ENCODE peak calls at places on chromosomes 1 and 21, in seven cellular contexts. S is esophagus muscularis mucosa, E is substantia nigra, B is colonic mucosa, Z is frontal cortex, K is stomach, X is HTR-8/SVneo. D is an unnamed sample.

GRCh38 chr1:110548381-110548780 is 29.4 kb upstream of the KCNA10 start:
- DNase-seq in Z (no peak), S (no peak), X (no peak), E (no peak), K (peak), B (no peak), D (no peak)

GRCh38 chr21:25561668-25562641 is 45.3 kb downstream of the MRPL39 start:
- DNase-seq in Z (no peak), K (peak), E (peak), S (no peak), X (peak), B (peak), D (peak)

GRCh38 chr1:200969726-200970521 is 53.6 kb downstream of the KIF21B start:
- DNase-seq in X (no peak), B (no peak), E (no peak), Z (no peak), S (no peak), K (no peak), D (no peak)

GRCh38 chr1:10755977-10756521 is 40.4 kb downstream of the CASZ1 start:
- DNase-seq in X (no peak), B (peak), K (peak), Z (no peak), S (no peak), E (no peak), D (peak)

GRCh38 chr21:19123053-19123452 is 719.5 kb upstream of the TMPRSS15 start:
- DNase-seq in X (no peak), K (no peak), Z (no peak), E (no peak), B (no peak), S (no peak), D (no peak)

GRCh38 chr1:188937965-188938551 is 1539.6 kb downstream of the BRINP3 start:
- DNase-seq in X (no peak), B (no peak), S (no peak), Z (no peak), K (no peak), E (no peak), D (no peak)

GRCh38 chr1:116318897-116319296 is 54.1 kb upstream of the ATP1A1 start:
- DNase-seq in S (no peak), E (no peak), Z (no peak), X (no peak), B (no peak), K (no peak), D (no peak)

GRCh38 chr1:111738436-111739221 is 566 bp downstream of the INKA2 start:
- DNase-seq in Z (peak), X (no peak), E (peak), S (no peak), B (peak), K (peak), D (peak)

GRCh38 chr1:245026252-245026651 is 128.5 kb upstream of the KIF26B start:
- DNase-seq in S (no peak), X (no peak), E (no peak), Z (no peak), B (no peak), K (no peak), D (no peak)

GRCh38 chr1:238279694-238280380 is 389.1 kb upstream of the ZP4 start:
- DNase-seq in K (no peak), X (no peak), Z (no peak), S (no peak), E (no peak), B (no peak), D (no peak)

GRCh38 chr1:55542901-55543504 is 327.8 kb upstream of the USP24 start:
- DNase-seq in S (no peak), K (no peak), X (peak), Z (no peak), E (no peak), B (no peak), D (no peak)

GRCh38 chr1:92826792-92827191 is 5.0 kb upstream of the RPL5 start:
- DNase-seq in K (no peak), B (no peak), S (no peak), X (no peak), Z (no peak), E (no peak), D (no peak)

GRCh38 chr1:227744668-227745067 is 9.4 kb downstream of the SNAP47 start:
- DNase-seq in Z (no peak), X (no peak), B (peak), S (no peak), E (no peak), K (no peak), D (no peak)

GRCh38 chr21:21268061-21268471 is 269.9 kb downstream of the NCAM2 start:
- DNase-seq in S (no peak), B (no peak), E (no peak), X (no peak), K (no peak), Z (no peak), D (no peak)

GRCh38 chr1:88276158-88276557 is 407.9 kb upstream of the PKN2 start:
- DNase-seq in S (no peak), E (no peak), K (no peak), Z (no peak), X (no peak), B (no peak), D (no peak)

GRCh38 chr21:46212721-46213484 is 15.7 kb downstream of the LSS start:
- DNase-seq in B (no peak), X (no peak), S (no peak), K (no peak), Z (no peak), E (no peak), D (no peak)

GRCh38 chr1:226569879-226570547 is 21.4 kb downstream of the STUM start:
- DNase-seq in B (no peak), X (no peak), K (no peak), E (no peak), Z (no peak), S (no peak), D (peak)

GRCh38 chr1:93876284-93876683 is 2.7 kb downstream of the DNTTIP2 start:
- DNase-seq in X (no peak), S (no peak), K (no peak), Z (no peak), B (no peak), E (no peak), D (no peak)

GRCh38 chr1:222331340-222331739 is 216.6 kb downstream of the HHIPL2 start:
- DNase-seq in X (no peak), E (no peak), S (no peak), B (no peak), K (no peak), Z (no peak), D (no peak)

GRCh38 chr1:163897401-163898169 is 575.8 kb downstream of the NUF2 start:
- DNase-seq in S (no peak), K (no peak), B (peak), E (no peak), Z (no peak), X (no peak), D (no peak)

GRCh38 chr1:67646145-67647035 is 38.6 kb upstream of the GADD45A start:
- DNase-seq in X (no peak), Z (no peak), K (no peak), S (peak), B (peak), E (no peak), D (no peak)

GRCh38 chr1:117534995-117535467 is 70.8 kb upstream of the TENT5C start:
- DNase-seq in S (no peak), K (peak), E (no peak), X (no peak), B (peak), Z (no peak), D (no peak)

GRCh38 chr21:33866851-33867250 is 48.8 kb downstream of the ATP5PO start:
- DNase-seq in B (no peak), Z (no peak), X (no peak), K (no peak), E (no peak), S (no peak), D (no peak)

GRCh38 chr1:225655509-225656258 is 2.8 kb upstream of the ENAH start:
- DNase-seq in S (peak), B (peak), E (peak), X (peak), K (peak), Z (peak), D (no peak)

GRCh38 chr1:234544094-234544579 is 65.2 kb upstream of the TARBP1 start:
- DNase-seq in E (no peak), S (no peak), X (peak), B (peak), Z (no peak), K (peak), D (no peak)

GRCh38 chr1:205976708-205977107 is 26.5 kb downstream of the RAB7B start:
- DNase-seq in S (no peak), Z (no peak), X (peak), B (no peak), K (no peak), E (no peak), D (no peak)

GRCh38 chr1:40270152-40270834 is 12.3 kb downstream of the ZMPSTE24 start:
- DNase-seq in K (no peak), S (no peak), X (no peak), E (no peak), B (no peak), Z (no peak), D (no peak)

GRCh38 chr1:173024543-173024942 is 26.2 kb downstream of the TNFSF18 start:
- DNase-seq in S (no peak), Z (no peak), B (no peak), K (no peak), E (no peak), X (no peak), D (no peak)

GRCh38 chr1:170682159-170682558 is 18.2 kb downstream of the PRRX1 start:
- DNase-seq in K (no peak), S (no peak), B (no peak), Z (no peak), E (no peak), X (no peak), D (no peak)

GRCh38 chr21:40602105-40602504 is 244.9 kb downstream of the DSCAM start:
- DNase-seq in E (no peak), Z (no peak), S (no peak), K (no peak), B (no peak), X (no peak), D (no peak)